ENCODE peak calls at places on chromosomes 2 and 18, in four cellular contexts. J, C, R and G are unnamed samples.

GRCh38 chr2:113080134-113080533 is 12.4 kb downstream of the IL1F10 start:
- DNase-seq in C (peak; percentile 58), J (peak; percentile 64), R (peak; percentile 61), G (no peak)

GRCh38 chr2:149296031-149296430 is 34.4 kb upstream of the LYPD6 start:
- DNase-seq in C (no peak), R (no peak), J (no peak), G (no peak)

GRCh38 chr2:11045294-11045693 is 110.0 kb upstream of the SLC66A3 start:
- DNase-seq in C (no peak), J (no peak), R (no peak), G (no peak)

GRCh38 chr18:50115095-50115494 is 79.9 kb downstream of the MYO5B start:
- DNase-seq in C (no peak), J (no peak), R (no peak), G (no peak)

GRCh38 chr18:3500016-3500415 is 50.0 kb downstream of the TGIF1 start:
- DNase-seq in R (no peak), J (no peak), C (no peak), G (no peak)

GRCh38 chr18:58866261-58867232 is 1.9 kb downstream of the ZNF532 start:
- DNase-seq in C (no peak), J (no peak), R (no peak), G (no peak)

GRCh38 chr2:225670111-225670974 is 270.8 kb downstream of the NYAP2 start:
- DNase-seq in C (no peak), J (no peak), R (no peak), G (no peak)

GRCh38 chr2:71932780-71933466 is 214.7 kb downstream of the CYP26B1 start:
- DNase-seq in C (peak; percentile 54), J (no peak), R (peak; percentile 18), G (no peak)

GRCh38 chr2:173150963-173151362 is 75.3 kb downstream of the MAP3K20 start:
- DNase-seq in J (no peak), C (no peak), R (no peak), G (no peak)

GRCh38 chr18:80254971-80255500 is 7.7 kb upstream of the PARD6G start:
- DNase-seq in J (no peak), C (no peak), R (no peak), G (no peak)

GRCh38 chr18:23650963-23651927 is 11.5 kb downstream of the ANKRD29 start:
- DNase-seq in R (no peak), C (no peak), J (no peak), G (no peak)

GRCh38 chr18:25225152-25225551 is 126.8 kb downstream of the ZNF521 start:
- DNase-seq in C (no peak), R (no peak), J (no peak), G (no peak)

GRCh38 chr2:240966457-240966905 is 31.9 kb upstream of the SNED1 start:
- DNase-seq in J (no peak), R (no peak), C (no peak), G (no peak)

GRCh38 chr2:132701810-132702209 is 31.8 kb upstream of the LYPD1 start:
- DNase-seq in R (no peak), C (no peak), J (no peak), G (no peak)

GRCh38 chr2:75614062-75614710 is 32.4 kb upstream of the MRPL19 start:
- DNase-seq in R (no peak), C (no peak), J (no peak), G (no peak)

GRCh38 chr2:30611572-30611971 is 164.5 kb downstream of the LCLAT1 start:
- DNase-seq in R (no peak), J (no peak), C (no peak), G (no peak)

GRCh38 chr18:42520074-42520473 is 565.0 kb downstream of the PIK3C3 start:
- DNase-seq in R (no peak), C (no peak), J (no peak), G (no peak)

GRCh38 chr2:185188656-185189055 is 549.9 kb upstream of the FSIP2 start:
- DNase-seq in C (no peak), J (no peak), R (no peak), G (no peak)

GRCh38 chr2:8030694-8031303 is 651.1 kb upstream of the ID2 start:
- DNase-seq in R (no peak), J (no peak), C (peak; percentile 42), G (no peak)

GRCh38 chr18:21599585-21600525 is 649 bp downstream of the ESCO1 start:
- DNase-seq in C (no peak), J (peak; percentile 34), R (peak; percentile 72), G (no peak)

GRCh38 chr2:20618468-20618885 is 32.4 kb downstream of the HS1BP3 start:
- DNase-seq in C (no peak), J (no peak), R (no peak), G (no peak)

GRCh38 chr2:113098061-113098460 is 29.3 kb upstream of the IL1RN start:
- DNase-seq in C (peak; percentile 36), R (no peak), J (no peak), G (no peak)

GRCh38 chr2:111703759-111704158 is 180.2 kb downstream of the ANAPC1 start:
- DNase-seq in C (no peak), J (no peak), R (no peak), G (no peak)

GRCh38 chr2:221450280-221450679 is 121.8 kb downstream of the EPHA4 start:
- DNase-seq in J (no peak), C (no peak), R (no peak), G (no peak)

GRCh38 chr2:107719781-107720180 is 106.9 kb upstream of the RGPD4 start:
- DNase-seq in R (no peak), C (no peak), J (no peak), G (no peak)

GRCh38 chr18:22279741-22280452 is 110.5 kb downstream of the GATA6 start:
- DNase-seq in J (no peak), R (no peak), C (no peak), G (no peak)

GRCh38 chr2:118846667-118847446 is 591 bp downstream of the EN1 start:
- DNase-seq in J (no peak), R (peak; percentile 45), C (no peak), G (no peak)

GRCh38 chr2:240888130-240888889 is 7.6 kb downstream of the MAB21L4 start:
- DNase-seq in R (no peak), C (no peak), J (no peak), G (no peak)

GRCh38 chr2:226799211-226799975 is at the start of gene IRS1:
- DNase-seq in R (peak; percentile 78), C (peak; percentile 69), J (peak; percentile 62), G (no peak)